ENCODE peak calls at places on chromosomes 5 and 9, in five cellular contexts. Q is gastrocnemius medialis; M is body of pancreas; Z is fibroblast of the aortic adventitia; V is CD4-positive, alpha-beta memory T cell. L is an unnamed sample.
A peak's percentile ranks its signal among the peaks of the same experiment; 100 is the strongest.

GRCh38 chr9:16871358-16872151 is 1.1 kb upstream of the BNC2 start:
- DNase-seq in Q (no peak), M (peak; percentile 22), Z (peak; percentile 91), V (no peak), L (peak; percentile 66)

GRCh38 chr9:129751841-129752801 is 721 bp downstream of the PTGES start:
- DNase-seq in Q (no peak), M (peak; percentile 31), Z (peak; percentile 45), V (no peak), L (no peak)

GRCh38 chr5:33891731-33892418 is at the start of gene ADAMTS12:
- DNase-seq in Q (no peak), M (peak; percentile 13), Z (peak; percentile 59), V (no peak), L (no peak)

GRCh38 chr5:30850871-30851270 is 342.6 kb upstream of the CDH6 start:
- DNase-seq in Q (no peak), M (no peak), Z (no peak), V (no peak), L (no peak)

GRCh38 chr9:83420486-83420885 is 117.7 kb downstream of the FRMD3 start:
- DNase-seq in Q (no peak), M (no peak), Z (no peak), V (no peak), L (no peak)

GRCh38 chr5:147530801-147531389 is 21.0 kb upstream of the DPYSL3 start:
- DNase-seq in Q (no peak), M (no peak), Z (peak; percentile 87), V (no peak), L (no peak)

GRCh38 chr5:96721351-96721970 is 59.3 kb downstream of the CAST start:
- DNase-seq in Q (peak; percentile 90), M (no peak), Z (peak; percentile 45), V (no peak), L (peak; percentile 79)

GRCh38 chr5:78467744-78468357 is 107.4 kb downstream of the SCAMP1 start:
- DNase-seq in Q (no peak), M (no peak), Z (peak; percentile 79), V (no peak), L (no peak)

GRCh38 chr9:108168451-108168850 is 678.9 kb upstream of the KLF4 start:
- DNase-seq in Q (no peak), M (no peak), Z (peak; percentile 96), V (no peak), L (peak; percentile 35)

GRCh38 chr9:93252781-93253530 is 69.0 kb downstream of the WNK2 start:
- DNase-seq in Q (no peak), M (peak; percentile 6), Z (no peak), V (no peak), L (no peak)

GRCh38 chr9:132147331-132147730 is 14.5 kb upstream of the NTNG2 start:
- DNase-seq in Q (no peak), M (no peak), Z (no peak), V (no peak), L (no peak)

GRCh38 chr5:759111-759741 is 25.3 kb downstream of the ZDHHC11B start:
- DNase-seq in Q (no peak), M (peak; percentile 83), Z (peak; percentile 13), V (peak; percentile 78), L (peak; percentile 72)

GRCh38 chr5:74641014-74641777 is 668 bp upstream of the ENC1 start:
- DNase-seq in Q (peak; percentile 53), M (peak; percentile 69), Z (peak; percentile 71), V (peak; percentile 19), L (peak; percentile 80)

GRCh38 chr5:162231522-162231921 is 163.9 kb downstream of the GABRG2 start:
- DNase-seq in Q (no peak), M (no peak), Z (no peak), V (no peak), L (no peak)

GRCh38 chr9:109903515-109904138 is 123.6 kb downstream of the PALM2AKAP2 start:
- DNase-seq in Q (no peak), M (peak; percentile 55), Z (peak; percentile 89), V (peak; percentile 51), L (peak; percentile 64)

GRCh38 chr9:138077898-138078540 is 200.4 kb downstream of the CACNA1B start:
- DNase-seq in Q (no peak), M (no peak), Z (no peak), V (no peak), L (no peak)

GRCh38 chr9:81634437-81634836 is 54.9 kb downstream of the TLE1 start:
- DNase-seq in Q (no peak), M (no peak), Z (no peak), V (no peak), L (no peak)

GRCh38 chr5:60415443-60415842 is 284.5 kb downstream of the DEPDC1B start:
- DNase-seq in Q (no peak), M (no peak), Z (no peak), V (no peak), L (no peak)

GRCh38 chr9:84296146-84296843 is 44.3 kb downstream of the SLC28A3 start:
- DNase-seq in Q (no peak), M (no peak), Z (peak; percentile 49), V (peak; percentile 15), L (no peak)

GRCh38 chr5:64166201-64166959 is 737 bp downstream of the RNF180 start:
- DNase-seq in Q (no peak), M (no peak), Z (no peak), V (no peak), L (no peak)

GRCh38 chr9:120221844-120222243 is 358.1 kb downstream of the CDK5RAP2 start:
- DNase-seq in Q (no peak), M (no peak), Z (no peak), V (no peak), L (no peak)

GRCh38 chr5:168681556-168682183 is 102.5 kb upstream of the PANK3 start:
- DNase-seq in Q (no peak), M (no peak), Z (peak; percentile 89), V (no peak), L (peak; percentile 64)

GRCh38 chr9:110742741-110743371 is 74.3 kb downstream of the MUSK start:
- DNase-seq in Q (no peak), M (no peak), Z (peak; percentile 96), V (no peak), L (no peak)

GRCh38 chr5:21680196-21680595 is 1172.9 kb downstream of the CDH12 start:
- DNase-seq in Q (no peak), M (no peak), Z (peak; percentile 61), V (no peak), L (no peak)

GRCh38 chr5:151214614-151215545 is 9.0 kb downstream of the CCDC69 start:
- DNase-seq in Q (no peak), M (no peak), Z (no peak), V (no peak), L (no peak)

GRCh38 chr5:136036991-136037705 is 8.4 kb downstream of the TGFBI start:
- DNase-seq in Q (peak; percentile 56), M (no peak), Z (no peak), V (peak; percentile 63), L (peak; percentile 88)

GRCh38 chr5:130032807-130033206 is 128.5 kb downstream of the CHSY3 start:
- DNase-seq in Q (no peak), M (no peak), Z (no peak), V (no peak), L (peak; percentile 59)
- H3K4me3 ChIP-seq in Q (no peak overlapping the region), M (no peak overlapping the region), Z (no peak overlapping the region), V (no peak overlapping the region), L (no peak overlapping the region)

GRCh38 chr9:29214702-29215248 is 1641.5 kb upstream of the C9orf72 start:
- DNase-seq in Q (no peak), M (no peak), Z (no peak), V (no peak), L (no peak)
- H3K4me3 ChIP-seq in Q (no peak overlapping the region), M (no peak overlapping the region), Z (no peak overlapping the region), V (no peak overlapping the region), L (no peak overlapping the region)

DNA sequence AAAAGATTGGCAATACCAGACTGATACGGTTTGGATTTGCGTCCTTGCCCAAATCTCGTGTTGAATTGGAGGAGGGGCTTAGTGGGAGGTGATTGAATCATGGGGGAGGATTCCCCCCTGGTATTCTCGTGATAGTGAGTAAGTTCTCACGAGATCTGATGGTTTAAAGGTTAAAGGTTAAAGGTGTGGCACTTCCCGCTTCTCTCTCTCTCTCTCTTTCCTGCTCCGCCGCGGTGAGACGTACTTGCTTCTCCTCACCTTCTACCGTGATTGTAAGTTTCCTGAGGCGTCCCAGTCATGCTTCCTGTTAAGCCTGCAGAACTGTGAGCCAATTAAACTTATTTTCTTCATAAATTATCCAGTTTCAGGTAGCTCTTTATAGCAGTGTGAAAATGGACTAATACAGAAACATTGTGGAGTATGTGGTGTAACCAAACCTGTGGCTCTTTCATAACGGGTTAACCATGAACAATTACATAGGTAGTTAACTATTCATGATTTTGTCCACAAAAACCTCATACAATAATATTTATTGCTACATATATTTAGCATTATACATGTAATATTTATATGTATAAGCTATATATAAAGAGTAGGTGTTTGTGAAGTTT is 107.5 kb downstream of the ANXA1 start:
- DNase-seq in Q (no peak), M (no peak), Z (no peak), V (no peak), L (no peak)
- H3K4me3 ChIP-seq in Q (no peak overlapping the region), M (no peak overlapping the region), Z (no peak overlapping the region), V (no peak overlapping the region), L (no peak overlapping the region)

GRCh38 chr5:77318060-77318459 is 107.6 kb downstream of the PDE8B start:
- DNase-seq in Q (no peak), M (no peak), Z (no peak), V (no peak), L (no peak)
- H3K4me3 ChIP-seq in Q (no peak overlapping the region), M (no peak overlapping the region), Z (no peak overlapping the region), V (no peak overlapping the region), L (no peak overlapping the region)

GRCh38 chr9:130845254-130845653 is 10.2 kb downstream of the ABL1 start:
- DNase-seq in Q (no peak), M (no peak), Z (peak; percentile 49), V (no peak), L (no peak)

GRCh38 chr9:130847306-130848217 is 12.5 kb downstream of the ABL1 start:
- DNase-seq in Q (peak; percentile 72), M (no peak), Z (peak; percentile 100), V (no peak), L (peak; percentile 92)

GRCh38 chr9:130849356-130849755 is 14.3 kb downstream of the ABL1 start:
- DNase-seq in Q (no peak), M (no peak), Z (no peak), V (no peak), L (no peak)

GRCh38 chr9:130845901-130846381 is 10.9 kb downstream of the ABL1 start:
- DNase-seq in Q (no peak), M (no peak), Z (peak; percentile 89), V (no peak), L (no peak)

GRCh38 chr9:130846487-130847305 is 11.6 kb downstream of the ABL1 start:
- DNase-seq in Q (no peak), M (no peak), Z (peak; percentile 84), V (no peak), L (peak; percentile 46)
- H3K4me3 ChIP-seq in Q (peak overlapping the region; percentile 11), M (no peak overlapping the region), Z (peak overlapping the region; percentile 53), V (no peak overlapping the region), L (peak overlapping the region; percentile 32)

L was measured in tibial artery.